ENCODE peak calls at places on chromosomes 16 and 17, in four cellular contexts. M is GM12878, V is K562, B is HL-60. P is an unnamed sample.

GRCh38 chr17:37742762-37743611 is 1.9 kb downstream of the HNF1B start:
- DNase-seq in M (no peak), V (no peak), B (no peak), P (peak)

GRCh38 chr17:20997711-20998570 is 44.9 kb downstream of the USP22 start:
- DNase-seq in M (no peak), V (no peak), B (no peak), P (no peak)

GRCh38 chr16:9280067-9280466 is 188.6 kb downstream of the HAPSTR1 start:
- DNase-seq in M (no peak), V (no peak), B (no peak), P (no peak)

GRCh38 chr17:6374761-6375312 is 60.1 kb downstream of the AIPL1 start:
- DNase-seq in M (no peak), V (peak), B (no peak), P (no peak)

GRCh38 chr16:62602790-62603189 is 566.6 kb upstream of the CDH8 start:
- DNase-seq in M (no peak), V (no peak), B (no peak), P (no peak)

GRCh38 chr17:77826132-77826873 is 132.2 kb upstream of the TNRC6C start:
- DNase-seq in M (no peak), V (no peak), B (no peak), P (no peak)

GRCh38 chr16:66551362-66551761 is 1.0 kb upstream of the CKLF start:
- DNase-seq in M (peak), V (peak), B (peak), P (peak)

GRCh38 chr16:75138636-75139035 is 9.7 kb upstream of the ZFP1 start:
- DNase-seq in M (no peak), V (no peak), B (no peak), P (no peak)

GRCh38 chr17:34847939-34848338 is 113.3 kb downstream of the CCT6B start:
- DNase-seq in M (no peak), V (no peak), B (peak), P (no peak)

GRCh38 chr16:23512168-23512695 is 1.9 kb upstream of the GGA2 start:
- DNase-seq in M (no peak), V (no peak), B (no peak), P (no peak)

GRCh38 chr17:812638-813204 is 30.6 kb downstream of the MRM3 start:
- DNase-seq in M (no peak), V (no peak), B (no peak), P (no peak)

GRCh38 chr17:62919388-62919787 is 46.6 kb upstream of the TANC2 start:
- DNase-seq in M (no peak), V (peak), B (no peak), P (no peak)
- TF ChIP-seq SPI1 in M (no peak), V (no peak), B (no peak), P (no peak)

GRCh38 chr16:87946596-87947350 is 4.5 kb upstream of the BANP start:
- DNase-seq in M (no peak), V (no peak), B (no peak), P (no peak)

GRCh38 chr16:87945351-87946042 is 5.7 kb upstream of the BANP start:
- DNase-seq in M (no peak), V (no peak), B (no peak), P (no peak)

GRCh38 chr16:87939562-87940423 is 3.5 kb upstream of the CA5A start:
- DNase-seq in M (no peak), V (no peak), B (no peak), P (no peak)

GRCh38 chr16:87938412-87938949 is 2.2 kb upstream of the CA5A start:
- DNase-seq in M (no peak), V (no peak), B (no peak), P (no peak)

DNA sequence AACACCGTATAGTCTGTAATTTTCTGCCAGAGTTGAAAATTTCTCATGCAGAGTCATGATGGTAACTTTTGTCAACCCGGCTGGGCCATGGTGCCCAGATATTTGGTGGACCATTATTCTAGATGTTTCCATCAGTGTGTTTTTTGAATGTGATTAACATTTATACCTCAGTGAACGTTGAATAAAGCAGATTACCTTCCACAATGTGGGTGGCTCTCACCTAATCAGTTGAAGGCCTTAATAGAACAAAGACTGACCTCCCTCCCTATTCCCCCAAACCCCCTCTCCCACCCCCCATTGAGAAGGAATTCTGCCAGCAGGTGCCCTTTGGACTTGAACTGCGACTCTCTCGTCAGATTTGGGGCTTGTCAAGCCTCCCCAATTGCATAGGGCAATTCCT is 6.4 kb upstream of the CA5A start:
- DNase-seq in M (no peak), V (no peak), B (no peak), P (no peak)
- TF ChIP-seq SPI1 in M (no peak), V (no peak), B (no peak), P (no peak)

GRCh38 chr16:51989637-51990230 is 557.2 kb downstream of the TOX3 start:
- DNase-seq in M (no peak), V (no peak), B (no peak), P (no peak)
- TF ChIP-seq SPI1 in M (no peak), V (no peak), B (no peak), P (no peak)

DNA sequence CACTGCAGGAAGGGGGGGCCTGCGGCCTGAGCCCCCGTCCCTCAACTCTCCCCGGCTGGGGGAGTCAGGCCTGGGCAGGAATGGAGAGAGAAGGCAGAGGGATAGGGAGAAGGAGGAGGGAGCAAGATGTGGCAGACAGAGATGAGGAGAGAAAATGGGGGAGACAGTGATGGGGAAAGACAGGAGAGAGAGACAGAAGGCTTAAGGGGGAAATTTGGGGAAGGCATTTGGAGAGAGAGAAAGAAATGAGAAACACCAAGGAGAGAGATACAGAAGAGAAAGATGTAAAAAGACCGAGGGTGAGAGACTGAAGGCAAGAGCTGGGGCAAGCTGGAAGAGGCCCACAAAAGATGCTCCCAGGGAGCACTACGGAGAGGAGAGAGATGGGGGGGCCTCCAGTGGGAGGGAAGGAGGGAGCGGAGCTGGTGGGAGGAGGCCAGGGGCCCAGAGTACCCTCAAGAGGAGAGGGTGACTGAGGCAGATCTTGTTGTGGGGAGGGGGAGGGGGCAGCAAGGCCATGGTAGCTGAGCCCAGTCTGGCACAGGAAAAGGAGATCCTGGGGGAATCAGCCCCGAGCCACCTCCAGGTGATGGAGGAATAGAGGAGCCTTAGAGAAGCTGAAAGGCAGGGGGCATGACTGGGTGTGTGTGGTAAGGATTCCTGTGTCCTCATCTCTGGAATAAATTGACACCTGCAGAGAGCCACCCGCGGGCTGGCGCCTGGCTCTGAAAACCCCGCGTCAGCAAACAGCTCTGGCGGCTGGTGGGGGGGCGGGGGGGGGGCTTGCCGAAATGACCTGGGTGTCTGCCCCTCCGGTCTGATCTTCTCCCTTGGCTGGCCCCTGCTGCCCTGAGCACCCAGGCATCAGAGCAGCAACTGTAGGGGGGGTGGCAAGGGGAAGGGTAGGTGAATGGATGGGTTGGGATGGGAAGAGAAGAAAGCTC is 1.5 kb upstream of the NLGN2 start:
- DNase-seq in M (no peak), V (no peak), B (no peak), P (no peak)
- TF ChIP-seq SPI1 in M (no peak), V (no peak), B (no peak), P (no peak)

GRCh38 chr16:81495321-81496234 is 51.0 kb downstream of the CMIP start:
- DNase-seq in M (no peak), V (peak), B (no peak), P (no peak)
- TF ChIP-seq SPI1 in M (no peak), V (peak), B (no peak), P (no peak)

P was measured in GM12891.